ENCODE peak calls at places on chromosomes 1 and 21, in five cellular contexts. J is AG04450, N is GM06990, U is BJ, L is AG09309. G is an unnamed sample.

GRCh38 chr1:62362061-62362951 is 43.1 kb upstream of the KANK4 start:
- DNase-seq in J (no peak), N (no peak), U (no peak), L (no peak), G (no peak)

GRCh38 chr1:118012725-118013124 is 83.2 kb downstream of the WDR3 start:
- DNase-seq in J (no peak), N (no peak), U (no peak), L (no peak), G (no peak)

GRCh38 chr1:79042117-79042516 is 35.6 kb upstream of the ADGRL4 start:
- DNase-seq in J (peak), N (peak), U (no peak), L (peak), G (no peak)

GRCh38 chr1:8217011-8217711 is 100.8 kb upstream of the SLC45A1 start:
- DNase-seq in J (no peak), N (no peak), U (no peak), L (no peak), G (no peak)

GRCh38 chr1:66732407-66733166 is 19.7 kb upstream of the DYNLT5 start:
- DNase-seq in J (no peak), N (no peak), U (no peak), L (no peak), G (no peak)

GRCh38 chr1:177927021-177927596 is 42.7 kb downstream of the SEC16B start:
- DNase-seq in J (peak), N (no peak), U (peak), L (peak), G (peak)

GRCh38 chr1:165562576-165562975 is 18.8 kb downstream of the LRRC52 start:
- DNase-seq in J (no peak), N (no peak), U (no peak), L (no peak), G (no peak)

GRCh38 chr21:43667191-43667904 is 8.0 kb downstream of the RRP1B start:
- DNase-seq in J (no peak), N (no peak), U (no peak), L (peak), G (no peak)

GRCh38 chr1:31689821-31690220 is 14.0 kb downstream of the COL16A1 start:
- DNase-seq in J (peak), N (no peak), U (peak), L (peak), G (peak)

GRCh38 chr1:2787163-2787911 is 14.2 kb downstream of the TTC34 start:
- DNase-seq in J (no peak), N (peak), U (no peak), L (no peak), G (no peak)

GRCh38 chr1:154983776-154984466 is 777 bp downstream of the FLAD1 start:
- DNase-seq in J (no peak), N (no peak), U (no peak), L (no peak), G (no peak)

GRCh38 chr1:62774971-62775578 is 8.9 kb upstream of the ATG4C start:
- DNase-seq in J (no peak), N (no peak), U (no peak), L (no peak), G (no peak)

GRCh38 chr1:222928212-222928611 is 113.4 kb downstream of the DISP1 start:
- DNase-seq in J (no peak), N (no peak), U (no peak), L (no peak), G (peak)

GRCh38 chr1:180849031-180849775 is 63.5 kb upstream of the KIAA1614 start:
- DNase-seq in J (no peak), N (peak), U (no peak), L (no peak), G (no peak)

GRCh38 chr1:202081992-202082391 is 40.7 kb upstream of the GPR37L1 start:
- DNase-seq in J (no peak), N (no peak), U (no peak), L (no peak), G (no peak)

GRCh38 chr1:220371324-220371723 is 99.1 kb upstream of the RAB3GAP2 start:
- DNase-seq in J (no peak), N (no peak), U (no peak), L (no peak), G (no peak)

GRCh38 chr1:164767257-164768044 is 208.5 kb downstream of the PBX1 start:
- DNase-seq in J (peak), N (no peak), U (peak), L (peak), G (no peak)

GRCh38 chr1:38133781-38134180 is 87.2 kb upstream of the POU3F1 start:
- DNase-seq in J (no peak), N (no peak), U (no peak), L (no peak), G (no peak)

GRCh38 chr1:1758692-1759455 is 19.4 kb downstream of the NADK start:
- DNase-seq in J (no peak), N (no peak), U (no peak), L (no peak), G (no peak)

GRCh38 chr21:41319273-41319672 is 2.7 kb downstream of the FAM3B start:
- DNase-seq in J (no peak), N (no peak), U (no peak), L (no peak), G (no peak)

GRCh38 chr1:8663915-8664331 is 153.5 kb downstream of the RERE start:
- DNase-seq in J (no peak), N (no peak), U (no peak), L (no peak), G (no peak)

GRCh38 chr1:151977662-151978230 is 15.9 kb downstream of the S100A10 start:
- DNase-seq in J (no peak), N (no peak), U (no peak), L (no peak), G (no peak)

GRCh38 chr21:46128983-46129571 is 26.3 kb downstream of the FTCD start:
- DNase-seq in J (no peak), N (no peak), U (no peak), L (no peak), G (no peak)

GRCh38 chr1:204692320-204692851 is 6.8 kb upstream of the LRRN2 start:
- DNase-seq in J (no peak), N (no peak), U (no peak), L (no peak), G (no peak)

GRCh38 chr1:27153549-27153886 is 1.4 kb downstream of the SLC9A1 start:
- DNase-seq in J (no peak), N (no peak), U (no peak), L (no peak), G (peak)

GRCh38 chr1:207259391-207259790 is 62.1 kb upstream of the CD55 start:
- DNase-seq in J (no peak), N (no peak), U (no peak), L (peak), G (no peak)
- TF ChIP-seq CTCF in J (peak), N (peak), U (peak), L (peak), G (peak)

GRCh38 chr1:110478886-110479285 is 27.9 kb downstream of the PROK1 start:
- DNase-seq in J (no peak), N (no peak), U (no peak), L (no peak), G (no peak)

GRCh38 chr1:110478241-110478640 is 27.3 kb downstream of the PROK1 start:
- DNase-seq in J (no peak), N (no peak), U (no peak), L (no peak), G (no peak)

GRCh38 chr1:110476028-110476765 is 25.2 kb downstream of the PROK1 start:
- DNase-seq in J (no peak), N (no peak), U (no peak), L (no peak), G (no peak)

GRCh38 chr1:110477041-110477440 is 26.1 kb downstream of the PROK1 start:
- DNase-seq in J (peak), N (no peak), U (peak), L (peak), G (peak)

GRCh38 chr1:110477445-110477957 is 26.6 kb downstream of the PROK1 start:
- DNase-seq in J (no peak), N (no peak), U (no peak), L (no peak), G (no peak)
- H3K4me3 ChIP-seq in J (no peak), N (no peak), U (no peak), L (no peak), G (no peak)

GRCh38 chr1:192098001-192098400 is 60.3 kb upstream of the RGS18 start:
- DNase-seq in J (no peak), N (no peak), U (no peak), L (no peak), G (no peak)

GRCh38 chr1:192104852-192105251 is 53.4 kb upstream of the RGS18 start:
- DNase-seq in J (peak), N (no peak), U (peak), L (peak), G (no peak)

GRCh38 chr1:192100686-192101468 is 57.4 kb upstream of the RGS18 start:
- DNase-seq in J (no peak), N (no peak), U (no peak), L (no peak), G (no peak)

GRCh38 chr1:192104135-192104534 is 54.1 kb upstream of the RGS18 start:
- DNase-seq in J (no peak), N (no peak), U (no peak), L (no peak), G (no peak)

GRCh38 chr1:192099328-192099727 is 58.9 kb upstream of the RGS18 start:
- DNase-seq in J (no peak), N (no peak), U (no peak), L (no peak), G (no peak)
- TF ChIP-seq CTCF in J (no peak), N (no peak), U (no peak), L (no peak), G (no peak)

DNA sequence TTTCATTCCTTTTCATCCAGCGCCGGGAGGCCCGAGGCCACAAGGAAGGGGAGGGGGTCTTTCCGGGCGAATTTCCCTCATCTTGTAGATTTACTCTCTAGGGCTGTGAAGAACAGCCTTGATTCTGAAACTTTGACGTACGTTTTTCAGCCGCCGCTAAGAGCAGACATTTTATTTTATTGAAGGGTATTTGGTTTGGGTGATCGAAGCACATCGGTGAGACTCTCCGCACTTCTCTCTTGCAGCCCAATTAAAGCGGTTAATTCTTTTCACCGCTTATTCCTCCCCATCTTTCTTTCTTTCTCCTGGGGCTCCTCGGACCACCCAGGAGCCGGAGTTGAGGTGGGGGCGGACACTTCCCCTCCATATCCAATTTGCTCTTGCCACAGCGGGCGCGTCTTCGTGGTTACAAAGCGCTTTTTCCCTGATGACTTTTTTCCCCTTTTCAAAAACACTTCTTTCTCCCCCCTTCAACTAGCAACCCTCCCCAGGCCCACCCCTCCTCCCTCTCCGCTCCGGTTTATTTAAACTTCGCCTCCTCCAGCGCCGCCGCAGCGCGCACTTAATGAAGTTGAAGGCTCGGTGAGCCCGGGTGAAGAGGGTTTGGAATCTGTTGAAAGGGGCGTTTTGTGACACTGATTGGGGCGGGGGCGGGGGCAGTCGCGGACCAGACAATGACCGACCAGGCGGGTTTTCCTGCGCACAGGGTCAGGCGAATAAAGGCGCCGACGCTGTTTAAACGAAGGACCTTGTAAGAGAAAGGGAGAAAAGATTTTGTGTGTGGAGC is 5.9 kb downstream of the FOXD2 start:
- DNase-seq in J (no peak), N (no peak), U (no peak), L (no peak), G (no peak)
- H3K4me3 ChIP-seq in J (no peak), N (no peak), U (no peak), L (no peak), G (no peak)

GRCh38 chr21:34857874-34858273 is 189.1 kb downstream of the CLIC6 start:
- DNase-seq in J (no peak), N (no peak), U (no peak), L (no peak), G (no peak)
- TF ChIP-seq CTCF in J (peak), N (peak), U (peak), L (peak), G (peak)